ENCODE peak calls at places on chromosomes 13 and 19, in nine cellular contexts. X, I, J, W, A, N, H, Y and R are unnamed samples. For H3K27me3, the result is how much of the 10 kb centered on the place peaks cover.

GRCh38 chr13:106151056-106151699 is 384.3 kb downstream of the EFNB2 start:
- DNase-seq in X (peak), I (no peak), J (no peak), W (no peak), A (no peak), N (no peak), H (peak), Y (no peak), R (peak)

GRCh38 chr19:20321139-20321656 is 154.2 kb downstream of the ZNF486 start:
- DNase-seq in X (no peak), I (no peak), J (no peak), W (no peak), A (no peak), N (no peak), H (no peak), Y (no peak), R (no peak)

GRCh38 chr19:1172353-1173159 is 1.5 kb downstream of the SBNO2 start:
- DNase-seq in X (peak), I (no peak), J (no peak), W (no peak), A (peak), N (peak), H (peak), Y (peak), R (peak)

GRCh38 chr13:28423010-28423409 is 71.9 kb downstream of the FLT1 start:
- DNase-seq in X (no peak), I (no peak), J (no peak), W (peak), A (no peak), N (peak), H (peak), Y (no peak), R (no peak)

GRCh38 chr19:44581288-44581687 is 32.1 kb upstream of the IGSF23 start:
- DNase-seq in X (no peak), I (no peak), J (no peak), W (no peak), A (no peak), N (no peak), H (no peak), Y (no peak), R (no peak)

GRCh38 chr13:110209950-110210603 is 96.9 kb downstream of the COL4A1 start:
- DNase-seq in X (no peak), I (no peak), J (no peak), W (no peak), A (no peak), N (no peak), H (no peak), Y (no peak), R (no peak)

GRCh38 chr19:30881281-30881680 is 468.0 kb downstream of the TSHZ3 start:
- DNase-seq in X (no peak), I (no peak), J (no peak), W (no peak), A (no peak), N (no peak), H (no peak), Y (no peak), R (no peak)

GRCh38 chr19:11843741-11844140 is 4.8 kb upstream of the ZNF439 start:
- DNase-seq in X (no peak), I (no peak), J (no peak), W (no peak), A (no peak), N (no peak), H (no peak), Y (no peak), R (no peak)

GRCh38 chr19:54427586-54427985 is 12.3 kb downstream of the TTYH1 start:
- DNase-seq in X (no peak), I (no peak), J (no peak), W (no peak), A (peak), N (no peak), H (no peak), Y (no peak), R (no peak)
- H3K27me3 ChIP-seq in X (under half), I (under half), J (under half), W (half or more), A (under half), N (under half), H (half or more), Y (under half), R (under half)

DNA sequence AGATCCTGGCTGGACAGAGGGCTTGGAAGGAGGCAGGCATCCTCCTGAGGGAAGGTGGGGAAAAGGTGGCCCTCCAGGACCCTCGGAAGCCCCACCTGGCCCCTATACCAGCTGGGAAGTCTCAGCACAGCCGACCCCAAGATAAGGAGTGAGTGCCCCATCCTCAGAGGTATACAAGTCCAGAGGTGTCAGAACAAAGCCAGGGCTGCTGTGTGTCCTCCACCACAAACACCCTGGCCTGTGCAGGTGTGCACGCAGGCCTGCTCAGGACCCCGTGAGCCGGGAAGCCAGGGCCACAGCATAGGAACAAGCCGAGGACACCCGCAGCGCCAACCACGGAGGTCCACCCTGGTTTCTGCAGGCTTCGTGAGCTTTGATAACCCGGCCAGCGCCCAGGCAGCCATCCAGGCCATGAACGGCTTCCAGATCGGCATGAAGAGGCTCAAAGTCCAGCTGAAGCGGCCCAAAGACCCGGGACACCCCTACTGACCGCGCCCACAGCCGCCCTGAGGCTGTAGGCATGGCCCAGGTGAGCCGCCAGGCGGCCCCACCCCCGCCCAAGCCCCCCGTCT is 68.6 kb downstream of the CELF5 start:
- DNase-seq in X (no peak), I (no peak), J (no peak), W (no peak), A (no peak), N (no peak), H (peak), Y (no peak), R (no peak)
- H3K27me3 ChIP-seq in X (under half), I (under half), J (under half), W (half or more), A (under half), N (under half), H (half or more), Y (under half), R (under half)

GRCh38 chr19:39500543-39500942 is 1.8 kb downstream of the DLL3 start:
- DNase-seq in X (no peak), I (no peak), J (no peak), W (no peak), A (no peak), N (no peak), H (no peak), Y (no peak), R (no peak)
- H3K27me3 ChIP-seq in X (half or more), I (under half), J (under half), W (half or more), A (under half), N (under half), H (half or more), Y (under half), R (under half)

DNA sequence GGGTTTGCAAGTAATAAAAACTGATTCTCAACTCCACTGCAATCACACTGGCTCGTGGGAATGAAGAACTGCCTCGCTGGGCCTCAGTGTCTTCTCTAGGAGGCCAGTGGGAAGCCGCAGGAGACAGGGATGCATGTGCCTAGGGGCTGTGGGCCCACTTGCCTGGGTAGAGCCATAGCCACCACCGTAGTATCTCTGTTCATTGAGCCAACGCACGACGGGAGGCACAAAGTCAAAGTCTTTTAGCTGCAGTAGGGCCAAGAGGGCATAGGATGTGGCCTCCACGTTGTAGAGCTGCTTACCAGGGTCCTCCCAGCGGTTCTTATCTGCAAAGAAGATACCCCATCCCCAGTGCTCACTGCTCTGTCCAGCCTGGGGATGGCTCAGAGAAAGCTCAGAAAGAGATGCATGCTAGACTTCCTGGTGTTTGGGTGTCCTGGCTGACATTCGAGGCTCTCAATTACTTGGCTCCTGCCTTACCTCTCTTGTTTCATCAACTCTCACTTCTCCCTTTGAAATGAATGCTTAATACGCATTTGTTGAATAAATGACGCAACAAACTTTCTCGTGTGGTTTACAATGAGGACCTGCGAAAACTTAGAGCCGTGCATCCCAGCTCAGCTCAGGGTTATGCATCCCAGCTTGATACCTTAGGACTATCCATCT is 16.1 kb upstream of the TNFSF14 start:
- DNase-seq in X (no peak), I (no peak), J (no peak), W (no peak), A (peak), N (no peak), H (no peak), Y (no peak), R (no peak)
- H3K27me3 ChIP-seq in X (under half), I (under half), J (under half), W (under half), A (under half), N (under half), H (under half), Y (under half), R (under half)

GRCh38 chr19:49433240-49433901 is 8.0 kb downstream of the SLC17A7 start:
- DNase-seq in X (no peak), I (no peak), J (no peak), W (no peak), A (no peak), N (no peak), H (no peak), Y (no peak), R (no peak)
- H3K27me3 ChIP-seq in X (half or more), I (under half), J (under half), W (half or more), A (under half), N (under half), H (half or more), Y (under half), R (under half)

GRCh38 chr13:82647540-82647939 is 1234.7 kb downstream of the SLITRK1 start:
- DNase-seq in X (no peak), I (no peak), J (no peak), W (no peak), A (no peak), N (no peak), H (no peak), Y (no peak), R (no peak)
- H3K27me3 ChIP-seq in X (under half), I (under half), J (under half), W (under half), A (under half), N (under half), H (under half), Y (under half), R (under half)

DNA sequence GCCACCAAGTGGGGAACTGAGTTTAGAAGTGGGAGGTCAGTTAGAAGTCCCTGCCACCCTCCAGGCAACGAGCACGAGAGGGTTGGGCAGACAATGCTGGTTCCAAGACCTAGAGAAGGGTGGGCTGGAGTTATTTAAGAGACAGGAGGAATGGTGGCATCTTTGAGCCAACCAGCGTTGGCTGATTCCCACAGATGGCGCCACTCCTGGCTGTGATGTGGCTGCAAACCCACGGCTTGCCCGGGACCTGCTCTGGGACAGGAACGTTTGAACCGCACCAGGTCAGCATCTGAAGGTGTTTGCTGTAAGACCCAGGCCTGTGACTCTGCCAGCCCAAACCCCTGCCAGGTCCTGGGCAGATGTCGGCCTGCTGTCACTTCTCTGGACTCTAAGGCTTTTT is 42.8 kb downstream of the BICRA start:
- DNase-seq in X (no peak), I (no peak), J (no peak), W (no peak), A (no peak), N (no peak), H (no peak), Y (no peak), R (no peak)
- H3K27me3 ChIP-seq in X (under half), I (under half), J (under half), W (under half), A (under half), N (under half), H (under half), Y (under half), R (under half)

GRCh38 chr13:83883061-83883523 is 818 bp upstream of the SLITRK1 start:
- DNase-seq in X (no peak), I (no peak), J (no peak), W (no peak), A (no peak), N (no peak), H (no peak), Y (no peak), R (no peak)
- H3K27me3 ChIP-seq in X (half or more), I (under half), J (under half), W (half or more), A (under half), N (under half), H (under half), Y (under half), R (under half)